ENCODE peak calls at places on chromosomes 6 and 20, in four cellular contexts. P is stomach, T is right lobe of liver, C is K562. F is an unnamed sample. For H3K36me3, the result is how much of the 10 kb centered on the place peaks cover.

GRCh38 chr6:18307006-18307405 is 42.7 kb upstream of the DEK start:
- DNase-seq in P (no peak), C (no peak), T (no peak), F (no peak)

GRCh38 chr6:57252975-57253374 is 30.9 kb upstream of the RAB23 start:
- DNase-seq in P (no peak), C (no peak), T (no peak), F (no peak)

GRCh38 chr6:25754508-25754907 is at the start of gene SLC17A4:
- DNase-seq in P (no peak), T (no peak), C (no peak), F (no peak)

GRCh38 chr6:145814501-145815350 is at the start of gene FBXO30:
- DNase-seq in C (peak), T (peak), P (peak), F (peak)

GRCh38 chr20:17873410-17874270 is 95.0 kb downstream of the SNX5 start:
- DNase-seq in T (peak), P (peak), C (no peak), F (peak)

GRCh38 chr6:130381459-130382380 is 15.9 kb downstream of the TMEM200A start:
- DNase-seq in T (no peak), C (no peak), P (no peak), F (no peak)

GRCh38 chr6:4820704-4821276 is 44.6 kb downstream of the CDYL start:
- DNase-seq in C (no peak), T (no peak), P (no peak), F (no peak)

GRCh38 chr20:47305667-47306066 is 50.8 kb downstream of the ZMYND8 start:
- DNase-seq in T (no peak), P (no peak), C (no peak), F (no peak)

GRCh38 chr20:43389839-43390626 is 67.7 kb upstream of the SRSF6 start:
- DNase-seq in P (no peak), C (peak), T (no peak), F (no peak)

GRCh38 chr6:148649454-148649963 is 97.3 kb upstream of the UST start:
- DNase-seq in T (no peak), C (no peak), P (no peak), F (no peak)

GRCh38 chr6:138240476-138241245 is 22.4 kb upstream of the PBOV1 start:
- DNase-seq in T (no peak), P (no peak), C (no peak), F (no peak)

GRCh38 chr20:18837710-18838109 is 24.1 kb downstream of the SCP2D1 start:
- DNase-seq in T (no peak), C (no peak), P (peak), F (no peak)

GRCh38 chr20:20375862-20376261 is 8.0 kb downstream of the INSM1 start:
- DNase-seq in C (no peak), T (no peak), P (no peak), F (no peak)

GRCh38 chr6:71248866-71249265 is 39.7 kb upstream of the OGFRL1 start:
- DNase-seq in P (no peak), C (no peak), T (no peak), F (no peak)

GRCh38 chr6:70638468-70638867 is 29.2 kb upstream of the SMAP1 start:
- DNase-seq in P (no peak), T (no peak), C (no peak), F (no peak)

GRCh38 chr6:51265426-51265825 is 446.8 kb downstream of the TFAP2B start:
- DNase-seq in T (peak), C (no peak), P (no peak), F (peak)

GRCh38 chr6:166691199-166691598 is 64.1 kb upstream of the RPS6KA2 start:
- DNase-seq in T (no peak), C (no peak), P (no peak), F (no peak)

DNA sequence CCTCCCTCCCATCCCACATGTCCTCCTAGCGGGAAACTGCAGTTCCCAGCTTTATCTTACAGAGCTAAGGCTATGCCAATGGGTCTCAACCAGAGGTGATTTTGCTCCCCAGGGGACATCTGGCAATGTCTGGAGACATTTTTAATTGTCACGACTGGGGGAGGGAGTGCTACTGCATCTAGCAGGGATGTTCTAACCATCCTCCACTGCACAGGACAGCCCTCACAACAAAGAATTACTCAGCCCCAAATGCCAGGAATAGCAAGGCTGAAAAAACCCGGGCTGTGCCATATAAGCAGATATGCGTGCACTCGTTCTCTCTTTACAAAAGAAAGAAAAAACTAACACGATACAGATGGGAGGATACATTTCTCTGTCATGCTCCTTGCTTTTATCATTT is 8.5 kb downstream of the MRPS18A start:
- DNase-seq in T (no peak), P (no peak), C (no peak), F (no peak)
- H3K36me3 ChIP-seq in T (under half), P (half or more), C (half or more), F (half or more)

GRCh38 chr6:154509421-154510143 is 903 bp downstream of the CNKSR3 start:
- DNase-seq in C (peak), T (peak), P (peak), F (no peak)
- TF ChIP-seq POLR2A in C (no peak), T (no peak), P (no peak), F (no peak)

GRCh38 chr6:116010400-116011095 is 50.1 kb downstream of the FRK start:
- DNase-seq in T (peak), C (peak), P (peak), F (peak)
- TF ChIP-seq CTCF in T (peak), C (peak), P (peak), F (peak)

GRCh38 chr6:111703723-111704122 is 98.0 kb upstream of the TRAF3IP2 start:
- DNase-seq in T (no peak), P (no peak), C (no peak), F (no peak)
- H3K36me3 ChIP-seq in T (under half), P (half or more), C (under half), F (half or more)

DNA sequence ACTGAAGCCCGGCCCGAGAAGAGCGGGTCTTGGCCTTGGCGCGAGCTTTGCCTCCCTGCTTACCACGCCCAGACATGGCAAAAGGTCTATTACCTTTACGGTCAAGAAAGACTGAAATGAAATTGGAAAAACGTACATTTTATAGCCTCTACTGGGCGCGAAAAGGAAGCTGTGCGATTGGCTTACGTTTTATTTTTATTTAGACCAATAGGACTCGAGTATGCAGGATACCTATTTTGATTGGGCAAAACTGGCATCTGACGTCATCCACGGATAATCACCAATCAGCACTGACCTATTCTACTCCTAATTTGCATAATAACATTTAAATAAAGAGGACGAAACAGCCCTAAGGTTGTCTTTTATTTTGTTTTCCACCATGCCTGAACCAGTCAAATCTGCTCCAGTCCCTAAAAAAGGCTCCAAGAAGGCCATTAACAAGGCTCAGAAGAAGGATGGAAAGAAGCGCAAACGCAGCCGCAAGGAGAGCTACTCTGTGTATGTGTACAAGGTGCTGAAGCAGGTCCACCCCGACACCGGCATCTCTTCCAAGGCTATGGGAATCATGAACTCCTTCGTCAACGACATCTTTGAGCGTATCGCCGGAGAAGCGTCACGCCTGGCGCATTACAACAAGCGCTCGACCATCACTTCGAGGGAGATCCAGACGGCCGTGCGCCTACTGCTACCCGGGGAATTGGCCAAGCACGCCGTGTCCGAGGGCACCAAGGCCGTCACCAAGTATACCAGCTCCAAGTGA is 97.4 kb downstream of the OR2B2 start:
- DNase-seq in T (no peak), C (no peak), P (peak), F (no peak)
- TF ChIP-seq POLR2A in T (peak), C (no peak), P (no peak), F (no peak)

F was measured in tibial nerve.